ENCODE peak calls at places on chromosomes 4 and X, in seven cellular contexts. One of them, this sample, is unnamed.

GRCh38 chrX:101393530-101394305 is 2.9 kb downstream of the RPL36A start:
- DNase-seq in spleen: no peak
- DNase-seq in B cell: no peak
- DNase-seq in prostate gland: no peak
- DNase-seq in fibroblast of lung: no peak
- DNase-seq in ovary: no peak
- DNase-seq in activated CD8-positive, alpha-beta T cell treated with anti-CD3 and anti-CD28 coated beads for 36 hours: no peak
- DNase-seq in this sample: no peak

GRCh38 chrX:11619426-11619825 is 46.3 kb downstream of the ARHGAP6 start:
- DNase-seq in fibroblast of lung: peak
- DNase-seq in ovary: no peak
- DNase-seq in spleen: no peak
- DNase-seq in prostate gland: no peak
- DNase-seq in activated CD8-positive, alpha-beta T cell treated with anti-CD3 and anti-CD28 coated beads for 36 hours: no peak
- DNase-seq in B cell: no peak
- DNase-seq in this sample: no peak

GRCh38 chrX:119004920-119005524 is 30.6 kb downstream of the LONRF3 start:
- DNase-seq in B cell: peak
- DNase-seq in spleen: peak
- DNase-seq in activated CD8-positive, alpha-beta T cell treated with anti-CD3 and anti-CD28 coated beads for 36 hours: peak
- DNase-seq in fibroblast of lung: peak
- DNase-seq in ovary: peak
- DNase-seq in prostate gland: peak
- DNase-seq in this sample: peak

GRCh38 chr4:122293374-122294365 is 85.1 kb upstream of the ADAD1 start:
- DNase-seq in prostate gland: no peak
- DNase-seq in B cell: no peak
- DNase-seq in fibroblast of lung: no peak
- DNase-seq in spleen: no peak
- DNase-seq in activated CD8-positive, alpha-beta T cell treated with anti-CD3 and anti-CD28 coated beads for 36 hours: no peak
- DNase-seq in ovary: no peak
- DNase-seq in this sample: no peak

GRCh38 chr4:108400309-108400708 is 220.1 kb upstream of the RPL34 start:
- DNase-seq in prostate gland: no peak
- DNase-seq in B cell: no peak
- DNase-seq in activated CD8-positive, alpha-beta T cell treated with anti-CD3 and anti-CD28 coated beads for 36 hours: no peak
- DNase-seq in ovary: no peak
- DNase-seq in spleen: no peak
- DNase-seq in fibroblast of lung: no peak
- DNase-seq in this sample: no peak

GRCh38 chr4:42412251-42412650 is 15.0 kb downstream of the SHISA3 start:
- DNase-seq in fibroblast of lung: peak
- DNase-seq in ovary: no peak
- DNase-seq in activated CD8-positive, alpha-beta T cell treated with anti-CD3 and anti-CD28 coated beads for 36 hours: no peak
- DNase-seq in B cell: no peak
- DNase-seq in prostate gland: no peak
- DNase-seq in spleen: no peak
- DNase-seq in this sample: no peak

GRCh38 chrX:132480581-132481203 is 8.1 kb downstream of the MBNL3 start:
- DNase-seq in activated CD8-positive, alpha-beta T cell treated with anti-CD3 and anti-CD28 coated beads for 36 hours: peak
- DNase-seq in fibroblast of lung: peak
- DNase-seq in ovary: no peak
- DNase-seq in B cell: peak
- DNase-seq in spleen: peak
- DNase-seq in prostate gland: peak
- DNase-seq in this sample: peak

GRCh38 chrX:140180585-140180984 is 215.3 kb upstream of the CXorf66 start:
- DNase-seq in fibroblast of lung: peak
- DNase-seq in activated CD8-positive, alpha-beta T cell treated with anti-CD3 and anti-CD28 coated beads for 36 hours: no peak
- DNase-seq in prostate gland: no peak
- DNase-seq in ovary: no peak
- DNase-seq in B cell: no peak
- DNase-seq in spleen: no peak
- DNase-seq in this sample: no peak

GRCh38 chr4:112288455-112288854 is 2.8 kb upstream of the TIFA start:
- DNase-seq in fibroblast of lung: no peak
- DNase-seq in spleen: no peak
- DNase-seq in ovary: no peak
- DNase-seq in B cell: peak
- DNase-seq in activated CD8-positive, alpha-beta T cell treated with anti-CD3 and anti-CD28 coated beads for 36 hours: peak
- DNase-seq in prostate gland: no peak
- DNase-seq in this sample: no peak

GRCh38 chr4:26931451-26931850 is 70.8 kb downstream of the STIM2 start:
- DNase-seq in fibroblast of lung: no peak
- DNase-seq in activated CD8-positive, alpha-beta T cell treated with anti-CD3 and anti-CD28 coated beads for 36 hours: no peak
- DNase-seq in prostate gland: no peak
- DNase-seq in spleen: no peak
- DNase-seq in B cell: no peak
- DNase-seq in ovary: no peak
- DNase-seq in this sample: no peak

GRCh38 chr4:25523405-25523804 is 132.2 kb upstream of the SLC34A2 start:
- DNase-seq in spleen: no peak
- DNase-seq in activated CD8-positive, alpha-beta T cell treated with anti-CD3 and anti-CD28 coated beads for 36 hours: no peak
- DNase-seq in fibroblast of lung: no peak
- DNase-seq in B cell: no peak
- DNase-seq in ovary: no peak
- DNase-seq in prostate gland: no peak
- DNase-seq in this sample: no peak

GRCh38 chr4:25943312-25943711 is 29.3 kb downstream of the SMIM20 start:
- DNase-seq in activated CD8-positive, alpha-beta T cell treated with anti-CD3 and anti-CD28 coated beads for 36 hours: no peak
- DNase-seq in spleen: no peak
- DNase-seq in ovary: no peak
- DNase-seq in B cell: no peak
- DNase-seq in fibroblast of lung: peak
- DNase-seq in prostate gland: no peak
- DNase-seq in this sample: no peak

GRCh38 chrX:13463608-13464007 is 105.8 kb upstream of the EGFL6 start:
- DNase-seq in prostate gland: no peak
- DNase-seq in spleen: no peak
- DNase-seq in fibroblast of lung: peak
- DNase-seq in ovary: peak
- DNase-seq in B cell: no peak
- DNase-seq in activated CD8-positive, alpha-beta T cell treated with anti-CD3 and anti-CD28 coated beads for 36 hours: no peak
- DNase-seq in this sample: no peak

GRCh38 chrX:13432376-13432775 is 112.5 kb upstream of the ATXN3L start:
- DNase-seq in activated CD8-positive, alpha-beta T cell treated with anti-CD3 and anti-CD28 coated beads for 36 hours: no peak
- DNase-seq in B cell: no peak
- DNase-seq in ovary: peak
- DNase-seq in fibroblast of lung: peak
- DNase-seq in prostate gland: peak
- DNase-seq in spleen: no peak
- DNase-seq in this sample: no peak

GRCh38 chr4:105896984-105897760 is 1.9 kb downstream of the NPNT start:
- DNase-seq in prostate gland: no peak
- DNase-seq in B cell: no peak
- DNase-seq in ovary: no peak
- DNase-seq in fibroblast of lung: no peak
- DNase-seq in activated CD8-positive, alpha-beta T cell treated with anti-CD3 and anti-CD28 coated beads for 36 hours: no peak
- DNase-seq in spleen: no peak
- DNase-seq in this sample: peak
- TF ChIP-seq CTCF in prostate gland: no peak
- TF ChIP-seq CTCF in B cell: no peak
- TF ChIP-seq CTCF in ovary: no peak
- TF ChIP-seq CTCF in fibroblast of lung: no peak
- TF ChIP-seq CTCF in activated CD8-positive, alpha-beta T cell treated with anti-CD3 and anti-CD28 coated beads for 36 hours: no peak
- TF ChIP-seq CTCF in spleen: no peak
- TF ChIP-seq CTCF in this sample: no peak

GRCh38 chrX:109940411-109940810 is 62.5 kb upstream of the TMEM164 start:
- DNase-seq in spleen: no peak
- DNase-seq in prostate gland: no peak
- DNase-seq in B cell: no peak
- DNase-seq in fibroblast of lung: no peak
- DNase-seq in activated CD8-positive, alpha-beta T cell treated with anti-CD3 and anti-CD28 coated beads for 36 hours: no peak
- DNase-seq in ovary: no peak
- DNase-seq in this sample: no peak
- TF ChIP-seq CTCF in spleen: no peak
- TF ChIP-seq CTCF in prostate gland: no peak
- TF ChIP-seq CTCF in B cell: no peak
- TF ChIP-seq CTCF in fibroblast of lung: no peak
- TF ChIP-seq CTCF in activated CD8-positive, alpha-beta T cell treated with anti-CD3 and anti-CD28 coated beads for 36 hours: no peak
- TF ChIP-seq CTCF in ovary: no peak
- TF ChIP-seq CTCF in this sample: no peak

GRCh38 chrX:18893536-18893935 is 90.4 kb downstream of the PHKA2 start:
- DNase-seq in ovary: no peak
- DNase-seq in activated CD8-positive, alpha-beta T cell treated with anti-CD3 and anti-CD28 coated beads for 36 hours: no peak
- DNase-seq in prostate gland: no peak
- DNase-seq in fibroblast of lung: no peak
- DNase-seq in B cell: no peak
- DNase-seq in spleen: no peak
- DNase-seq in this sample: no peak

GRCh38 chrX:18896680-18897544 is 87.0 kb downstream of the PHKA2 start:
- DNase-seq in spleen: peak
- DNase-seq in ovary: no peak
- DNase-seq in B cell: no peak
- DNase-seq in fibroblast of lung: no peak
- DNase-seq in activated CD8-positive, alpha-beta T cell treated with anti-CD3 and anti-CD28 coated beads for 36 hours: no peak
- DNase-seq in prostate gland: no peak
- DNase-seq in this sample: no peak

GRCh38 chrX:18897611-18898010 is 86.3 kb downstream of the PHKA2 start:
- DNase-seq in ovary: no peak
- DNase-seq in B cell: no peak
- DNase-seq in activated CD8-positive, alpha-beta T cell treated with anti-CD3 and anti-CD28 coated beads for 36 hours: no peak
- DNase-seq in spleen: no peak
- DNase-seq in fibroblast of lung: no peak
- DNase-seq in prostate gland: no peak
- DNase-seq in this sample: no peak

GRCh38 chrX:18894156-18894555 is 89.8 kb downstream of the PHKA2 start:
- DNase-seq in ovary: no peak
- DNase-seq in activated CD8-positive, alpha-beta T cell treated with anti-CD3 and anti-CD28 coated beads for 36 hours: no peak
- DNase-seq in B cell: no peak
- DNase-seq in spleen: peak
- DNase-seq in fibroblast of lung: no peak
- DNase-seq in prostate gland: no peak
- DNase-seq in this sample: no peak

DNA sequence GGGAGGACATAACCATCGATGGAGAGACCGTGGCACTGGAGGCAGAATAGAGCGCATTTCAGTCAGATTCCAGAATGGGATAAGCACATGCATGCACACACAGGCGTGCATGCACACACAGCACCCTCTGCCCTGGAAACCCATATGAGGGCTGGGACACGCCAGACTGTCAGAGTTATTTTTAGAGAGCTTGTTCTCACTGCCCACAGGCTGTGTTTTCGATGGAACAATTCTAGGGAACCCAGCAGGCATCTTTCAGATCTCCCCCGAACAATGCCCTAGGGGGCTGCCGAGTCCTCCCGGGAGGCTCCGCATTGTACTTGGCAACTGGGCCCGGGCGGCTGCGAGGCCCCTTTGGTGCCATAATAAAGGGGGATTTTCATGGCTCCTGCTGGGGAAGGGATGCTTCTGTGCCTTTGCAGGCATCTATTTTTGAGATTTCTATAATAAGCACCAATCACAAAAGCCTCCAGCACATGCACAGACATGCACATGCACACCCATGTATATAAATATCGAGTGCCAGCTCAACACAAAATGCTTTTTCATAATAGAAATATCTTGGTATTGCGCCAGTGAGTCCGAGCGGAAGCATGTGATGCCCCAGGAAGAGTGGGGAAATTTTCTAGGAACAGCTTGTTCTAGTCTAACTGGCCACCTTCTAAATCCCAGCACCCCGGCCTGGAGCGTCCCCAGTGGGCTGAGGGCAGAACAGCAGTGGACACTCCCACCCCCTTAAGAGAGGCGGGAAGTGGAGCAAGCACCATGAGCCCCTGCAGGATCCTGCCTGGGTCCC is 88.6 kb downstream of the PHKA2 start:
- DNase-seq in spleen: peak
- DNase-seq in prostate gland: peak
- DNase-seq in activated CD8-positive, alpha-beta T cell treated with anti-CD3 and anti-CD28 coated beads for 36 hours: no peak
- DNase-seq in ovary: no peak
- DNase-seq in fibroblast of lung: peak
- DNase-seq in B cell: no peak
- DNase-seq in this sample: no peak
- TF ChIP-seq CTCF in spleen: no peak
- TF ChIP-seq CTCF in prostate gland: no peak
- TF ChIP-seq CTCF in activated CD8-positive, alpha-beta T cell treated with anti-CD3 and anti-CD28 coated beads for 36 hours: no peak
- TF ChIP-seq CTCF in ovary: no peak
- TF ChIP-seq CTCF in fibroblast of lung: peak
- TF ChIP-seq CTCF in B cell: no peak
- TF ChIP-seq CTCF in this sample: no peak

DNA sequence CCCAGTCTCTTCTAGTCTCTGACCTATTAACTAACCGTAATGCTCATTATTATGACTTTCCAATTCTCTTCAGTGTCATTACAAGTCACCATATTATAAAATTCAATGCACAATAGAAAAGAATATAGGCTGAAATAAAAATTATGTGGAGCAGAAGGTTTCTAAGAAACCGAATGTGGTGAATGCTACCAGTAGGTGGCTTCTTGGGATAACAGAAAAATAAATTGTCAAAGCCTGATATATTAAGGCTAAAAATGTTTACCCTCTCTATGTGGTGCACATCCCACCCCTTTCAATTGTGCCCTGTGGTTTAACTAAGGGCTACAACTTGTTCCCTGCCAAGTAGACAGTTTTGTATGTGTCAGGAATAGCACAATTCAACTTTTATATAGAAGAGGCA is 624.6 kb upstream of the TECRL start:
- DNase-seq in B cell: no peak
- DNase-seq in spleen: no peak
- DNase-seq in fibroblast of lung: no peak
- DNase-seq in prostate gland: no peak
- DNase-seq in activated CD8-positive, alpha-beta T cell treated with anti-CD3 and anti-CD28 coated beads for 36 hours: no peak
- DNase-seq in ovary: no peak
- DNase-seq in this sample: no peak
- TF ChIP-seq CTCF in B cell: no peak
- TF ChIP-seq CTCF in spleen: no peak
- TF ChIP-seq CTCF in fibroblast of lung: no peak
- TF ChIP-seq CTCF in prostate gland: no peak
- TF ChIP-seq CTCF in activated CD8-positive, alpha-beta T cell treated with anti-CD3 and anti-CD28 coated beads for 36 hours: no peak
- TF ChIP-seq CTCF in ovary: no peak
- TF ChIP-seq CTCF in this sample: no peak

DNA sequence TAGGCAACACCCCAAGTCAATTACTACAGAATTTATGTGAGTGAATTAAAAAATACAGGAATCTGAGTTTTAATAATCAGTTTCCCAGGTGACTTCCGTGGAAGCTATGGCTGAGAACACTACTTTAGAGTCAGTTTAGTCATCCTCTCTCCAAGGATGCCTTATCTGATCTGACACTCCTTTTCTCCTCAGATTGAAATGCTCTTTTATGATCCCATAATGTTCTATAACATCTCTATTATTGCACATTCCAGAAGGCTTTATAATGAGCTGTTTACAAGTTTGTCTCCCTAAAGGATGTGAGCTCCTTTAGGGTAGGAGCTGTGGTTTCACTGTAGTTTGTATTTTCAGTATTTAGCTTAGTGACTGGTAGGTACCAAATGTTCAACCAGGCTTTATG is 90.0 kb downstream of the GPRIN3 start:
- DNase-seq in spleen: no peak
- DNase-seq in B cell: no peak
- DNase-seq in activated CD8-positive, alpha-beta T cell treated with anti-CD3 and anti-CD28 coated beads for 36 hours: no peak
- DNase-seq in prostate gland: no peak
- DNase-seq in fibroblast of lung: no peak
- DNase-seq in ovary: no peak
- DNase-seq in this sample: no peak
- TF ChIP-seq CTCF in spleen: no peak
- TF ChIP-seq CTCF in B cell: no peak
- TF ChIP-seq CTCF in activated CD8-positive, alpha-beta T cell treated with anti-CD3 and anti-CD28 coated beads for 36 hours: no peak
- TF ChIP-seq CTCF in prostate gland: no peak
- TF ChIP-seq CTCF in fibroblast of lung: no peak
- TF ChIP-seq CTCF in ovary: no peak
- TF ChIP-seq CTCF in this sample: no peak

This sample was measured in GM13977.